ENCODE peak calls at places on chromosomes 12 and 14, in six cellular contexts. M, H, R, V, U and W are unnamed samples. For H3K4me1, the result is how much of the 10 kb centered on the place peaks cover.

GRCh38 chr12:124709722-124710656 is 142.6 kb upstream of the NCOR2 start:
- DNase-seq in R (no peak), H (no peak), V (no peak), U (no peak), M (no peak), W (no peak)

GRCh38 chr12:14326699-14327098 is 38.8 kb upstream of the ATF7IP start:
- DNase-seq in U (no peak), H (no peak), V (no peak), M (no peak), R (no peak), W (no peak)

GRCh38 chr12:47094804-47095203 is 15.0 kb upstream of the AMIGO2 start:
- DNase-seq in U (no peak), H (no peak), R (no peak), V (no peak), M (no peak), W (no peak)

GRCh38 chr12:38516418-38516817 is 199.8 kb downstream of the ALG10B start:
- DNase-seq in V (no peak), H (no peak), M (no peak), R (no peak), U (no peak), W (no peak)

GRCh38 chr14:102238131-102238530 is 66.8 kb downstream of the MOK start:
- DNase-seq in H (no peak), V (no peak), U (no peak), M (no peak), R (no peak), W (no peak)

GRCh38 chr12:92439397-92439779 is 263.4 kb upstream of the PLEKHG7 start:
- DNase-seq in U (no peak), H (no peak), V (no peak), M (no peak), R (no peak), W (no peak)

GRCh38 chr12:62305778-62306177 is 45.6 kb downstream of the USP15 start:
- DNase-seq in U (no peak), V (no peak), M (no peak), R (no peak), H (no peak), W (no peak)

GRCh38 chr14:72679591-72680151 is 214.2 kb downstream of the DPF3 start:
- DNase-seq in H (no peak), R (no peak), M (no peak), U (no peak), V (no peak), W (no peak)

GRCh38 chr14:92719421-92719820 is 29.0 kb downstream of the LGMN start:
- DNase-seq in V (no peak), H (no peak), U (no peak), R (no peak), M (no peak), W (no peak)

GRCh38 chr14:63692309-63693020 is 35.4 kb downstream of the SGPP1 start:
- DNase-seq in M (no peak), U (no peak), H (no peak), V (no peak), R (peak), W (no peak)

GRCh38 chr14:106530423-106531107 is 1004.2 kb downstream of the TMEM121 start:
- DNase-seq in H (no peak), M (no peak), R (peak), U (peak), V (peak), W (no peak)

GRCh38 chr12:55830601-55831406 is 1.4 kb upstream of the DNAJC14 start:
- DNase-seq in M (no peak), H (no peak), R (peak), V (no peak), U (peak), W (peak)

GRCh38 chr14:101496779-101497420 is 64.4 kb upstream of the DIO3 start:
- DNase-seq in H (no peak), M (no peak), R (no peak), V (no peak), U (no peak), W (no peak)

GRCh38 chr12:49232940-49233841 is 31.7 kb upstream of the TUBA1C start:
- DNase-seq in H (no peak), V (no peak), R (peak), U (peak), M (no peak), W (no peak)

GRCh38 chr14:68427550-68427890 is 365.3 kb downstream of the ZFP36L1 start:
- DNase-seq in U (peak), M (no peak), H (no peak), R (no peak), V (no peak), W (no peak)

GRCh38 chr14:92922883-92923743 is at the start of gene CHGA:
- DNase-seq in M (peak), V (no peak), R (peak), U (peak), H (no peak), W (peak)

GRCh38 chr12:1297639-1298038 is 296.7 kb downstream of the FBXL14 start:
- DNase-seq in M (no peak), V (no peak), H (no peak), R (no peak), U (no peak), W (no peak)

GRCh38 chr12:88633312-88633711 is 53.0 kb upstream of the KITLG start:
- DNase-seq in H (no peak), R (no peak), V (no peak), M (no peak), U (no peak), W (no peak)

GRCh38 chr14:100761481-100761880 is 34.8 kb downstream of the DLK1 start:
- DNase-seq in V (no peak), R (no peak), H (peak), M (no peak), U (no peak), W (no peak)

GRCh38 chr14:69490219-69490918 is 5.8 kb downstream of the PLEKHD1 start:
- DNase-seq in H (no peak), V (no peak), R (no peak), M (no peak), U (no peak), W (no peak)

GRCh38 chr14:78763746-78764145 is 593.6 kb downstream of the NRXN3 start:
- DNase-seq in R (no peak), M (no peak), U (no peak), V (no peak), H (no peak), W (no peak)

GRCh38 chr12:77615331-77615730 is 215.4 kb upstream of the NAV3 start:
- DNase-seq in U (no peak), M (no peak), V (no peak), R (peak), H (peak), W (peak)

GRCh38 chr12:109385339-109386078 is 37.8 kb downstream of the MYO1H start:
- DNase-seq in V (no peak), R (peak), M (no peak), U (peak), H (peak), W (no peak)

GRCh38 chr12:105420659-105421240 is 90.3 kb downstream of the C12orf75 start:
- DNase-seq in U (peak), R (peak), H (peak), M (no peak), V (peak), W (peak)

GRCh38 chr14:58607571-58608317 is 30.0 kb upstream of the DACT1 start:
- DNase-seq in M (no peak), H (no peak), R (no peak), U (no peak), V (no peak), W (no peak)
- TF ChIP-seq ZNF274 in M (no peak), H (no peak), R (no peak), U (no peak), V (no peak), W (no peak)

GRCh38 chr12:108369736-108370396 is 30.8 kb upstream of the CMKLR1 start:
- DNase-seq in U (no peak), V (no peak), R (no peak), H (no peak), M (no peak), W (no peak)

GRCh38 chr12:108368089-108368488 is 29.0 kb upstream of the CMKLR1 start:
- DNase-seq in M (no peak), V (no peak), R (no peak), H (no peak), U (no peak), W (no peak)

GRCh38 chr12:108374596-108375320 is 35.6 kb upstream of the CMKLR1 start:
- DNase-seq in H (no peak), M (no peak), U (no peak), R (no peak), V (no peak), W (no peak)

GRCh38 chr12:108373111-108373510 is 34.0 kb upstream of the CMKLR1 start:
- DNase-seq in V (no peak), R (peak), M (no peak), H (no peak), U (no peak), W (no peak)

DNA sequence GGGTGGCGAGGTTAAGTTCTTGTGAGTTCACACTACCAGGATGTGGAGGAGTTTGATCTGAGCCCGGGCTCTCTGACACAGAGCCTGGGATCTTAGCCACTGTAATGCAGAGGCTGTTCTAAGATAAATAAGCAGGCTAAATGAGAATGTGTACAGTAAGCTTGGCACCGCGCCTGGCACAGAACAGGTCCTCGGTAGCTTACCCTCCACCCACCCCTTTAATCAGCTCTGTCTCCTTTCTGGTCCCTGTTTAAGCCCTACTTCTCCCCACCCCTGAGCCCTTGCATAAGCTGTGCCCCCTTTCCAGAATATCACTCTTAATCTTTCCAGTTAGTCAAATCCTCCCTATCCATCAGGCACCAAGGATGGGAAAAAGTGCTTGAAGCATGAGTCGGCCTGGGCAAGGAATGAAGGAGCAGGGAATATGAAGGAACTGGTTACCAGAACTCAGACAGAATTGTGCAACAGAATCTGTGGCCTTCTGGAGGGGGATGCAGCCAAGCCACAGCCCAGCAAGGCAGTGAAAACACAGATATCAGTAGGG is 32.8 kb upstream of the CMKLR1 start:
- DNase-seq in H (no peak), M (no peak), U (no peak), R (no peak), V (no peak), W (no peak)
- H3K4me1 ChIP-seq in H (under half), M (under half), U (under half), R (under half), V (under half), W (under half)

DNA sequence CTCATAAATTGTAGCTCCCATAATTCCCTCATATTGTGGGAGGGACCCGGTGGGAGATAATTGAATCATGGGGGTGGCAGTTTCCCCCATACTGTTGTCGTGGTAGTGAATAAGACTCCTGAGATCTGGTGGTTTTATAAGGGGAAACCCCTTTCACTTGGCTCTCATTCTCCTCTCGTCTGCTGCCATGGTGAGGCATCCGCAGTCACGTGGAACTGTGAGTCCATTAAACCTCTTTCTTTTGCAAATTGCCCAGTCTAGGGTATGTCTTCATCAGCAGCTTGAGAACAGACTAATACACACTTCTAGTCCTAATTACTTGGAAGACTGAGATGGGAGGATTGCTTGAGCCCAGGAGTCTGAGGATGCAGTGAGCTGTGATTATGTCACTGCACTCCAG is 64.4 kb downstream of the TMX1 start:
- DNase-seq in H (no peak), R (no peak), M (no peak), U (no peak), V (no peak), W (peak)
- TF ChIP-seq ZNF274 in H (no peak), R (no peak), M (no peak), U (no peak), V (no peak), W (no peak)

GRCh38 chr14:105026033-105026785 is 5.3 kb upstream of the CDCA4 start:
- DNase-seq in R (no peak), M (no peak), V (peak), U (no peak), H (no peak), W (no peak)
- H3K4me1 ChIP-seq in R (under half), M (under half), V (under half), U (under half), H (half or more), W (under half)